ENCODE peak calls at places on chromosomes 4 and X, in eight cellular contexts. Z is left ventricle myocardium inferior, U is natural killer cell, E is foreskin fibroblast, G is fibroblast of the aortic adventitia, F is endothelial cell, D is GM12878, Y is glutamatergic neuron. B is an unnamed sample.

GRCh38 chr4:39452153-39452859 is 6.4 kb downstream of the RPL9 start:
- DNase-seq in Z (no peak), U (no peak), E (no peak), G (no peak), F (no peak), D (no peak), Y (no peak), B (no peak)

GRCh38 chrX:22088326-22088725 is 56.2 kb downstream of the PHEX start:
- DNase-seq in Z (no peak), U (no peak), E (no peak), G (no peak), F (no peak), D (no peak), Y (no peak), B (no peak)

GRCh38 chr4:153904011-153904410 is 115.1 kb upstream of the SFRP2 start:
- DNase-seq in Z (no peak), U (no peak), E (no peak), G (no peak), F (no peak), D (no peak), Y (no peak), B (no peak)

GRCh38 chr4:33592701-33593100 is 2651.6 kb downstream of the ARAP2 start:
- DNase-seq in Z (no peak), U (no peak), E (no peak), G (no peak), F (no peak), D (no peak), Y (no peak), B (no peak)

GRCh38 chr4:59904331-59904730 is 1295.8 kb upstream of the ADGRL3 start:
- DNase-seq in Z (no peak), U (no peak), E (no peak), G (no peak), F (no peak), D (no peak), Y (no peak), B (no peak)

GRCh38 chrX:24643116-24643515 is 4.0 kb downstream of the PCYT1B start:
- DNase-seq in Z (no peak), U (no peak), E (no peak), G (no peak), F (no peak), D (no peak), Y (no peak), B (no peak)

GRCh38 chr4:189059996-189060570 is 880.6 kb upstream of the FRG1 start:
- DNase-seq in Z (no peak), U (no peak), E (no peak), G (no peak), F (no peak), D (no peak), Y (no peak), B (no peak)

GRCh38 chrX:57329008-57329407 is 42.5 kb downstream of the FAAH2 start:
- DNase-seq in Z (no peak), U (no peak), E (no peak), G (no peak), F (no peak), D (no peak), Y (no peak), B (no peak)

GRCh38 chr4:115355329-115355728 is 241.9 kb upstream of the NDST4 start:
- DNase-seq in Z (no peak), U (no peak), E (no peak), G (no peak), F (no peak), D (no peak), Y (no peak), B (no peak)

GRCh38 chr4:156889616-156890594 is 81.7 kb downstream of the PDGFC start:
- DNase-seq in Z (peak), U (no peak), E (peak), G (peak), F (no peak), D (no peak), Y (no peak), B (no peak)

GRCh38 chrX:38312436-38312835 is 14.9 kb downstream of the RPGR start:
- DNase-seq in Z (no peak), U (no peak), E (peak), G (peak), F (no peak), D (no peak), Y (no peak), B (no peak)

GRCh38 chrX:11953615-11954014 is 184.7 kb upstream of the FRMPD4 start:
- DNase-seq in Z (no peak), U (no peak), E (peak), G (peak), F (no peak), D (no peak), Y (no peak), B (no peak)

GRCh38 chrX:134761788-134762187 is 103.5 kb upstream of the PLAC1 start:
- DNase-seq in Z (no peak), U (no peak), E (no peak), G (no peak), F (no peak), D (no peak), Y (no peak), B (no peak)
- TF ChIP-seq CTCF in Z (peak), U (peak), E (peak), G (peak), F (peak), D (peak), Y (peak), B (peak)

GRCh38 chr4:14386196-14386595 is 616.1 kb upstream of the CPEB2 start:
- DNase-seq in Z (no peak), U (no peak), E (no peak), G (no peak), F (no peak), D (no peak), Y (no peak), B (no peak)
- TF ChIP-seq CTCF in Z (peak), U (no peak), E (no peak), G (no peak), F (no peak), D (no peak), Y (no peak), B (no peak)

DNA sequence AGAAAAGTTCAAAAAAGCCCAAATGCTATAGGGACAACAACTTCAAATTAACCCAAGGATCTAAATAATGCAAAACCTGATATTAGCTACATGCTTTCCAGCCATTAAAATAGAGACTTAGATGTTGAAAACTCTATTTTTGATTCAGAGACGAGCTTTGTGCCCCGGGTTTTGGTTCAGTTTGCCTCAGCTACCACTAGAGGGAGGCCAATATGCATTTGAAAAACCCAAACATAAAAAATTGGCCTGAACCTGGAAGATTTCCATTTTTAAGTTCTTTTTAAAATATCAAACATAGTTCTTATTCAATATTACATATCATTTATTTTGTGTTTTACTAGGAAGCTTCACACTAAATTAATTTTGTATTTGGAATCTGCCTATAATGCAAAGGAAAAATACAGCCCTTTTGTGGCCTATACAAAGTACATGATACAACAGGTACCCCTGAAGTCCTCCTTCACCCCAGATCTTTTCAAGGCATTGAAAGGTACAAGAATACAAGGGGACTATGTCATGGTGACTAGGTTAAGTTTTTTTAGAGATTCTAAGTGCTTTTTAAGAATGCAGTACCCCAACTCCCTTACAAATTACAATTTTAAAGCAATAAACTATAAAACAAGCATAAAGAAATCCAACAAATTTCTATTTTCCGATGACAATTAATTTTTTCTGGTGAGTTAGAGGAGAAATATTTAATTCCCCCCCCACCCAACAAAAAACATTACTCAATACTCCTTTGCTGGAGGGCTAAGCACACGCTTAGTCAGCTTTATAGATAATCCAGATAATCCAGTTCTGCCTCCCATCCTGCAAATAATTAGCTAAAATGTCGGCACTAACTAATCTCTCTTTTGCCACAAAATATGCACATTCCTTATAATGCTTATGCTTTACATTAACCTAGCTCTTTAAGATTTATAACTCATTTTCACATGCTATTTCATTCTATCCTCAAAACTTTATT is 97.7 kb upstream of the PTPN13 start:
- DNase-seq in Z (no peak), U (no peak), E (peak), G (peak), F (peak), D (no peak), Y (peak), B (no peak)
- TF ChIP-seq CTCF in Z (peak), U (peak), E (peak), G (peak), F (peak), D (peak), Y (peak), B (peak)

GRCh38 chr4:65670331-65671031 is at the start of gene EPHA5:
- DNase-seq in Z (peak), U (no peak), E (peak), G (peak), F (peak), D (no peak), Y (peak), B (peak)
- TF ChIP-seq CTCF in Z (peak), U (no peak), E (peak), G (peak), F (no peak), D (no peak), Y (peak), B (peak)

GRCh38 chrX:55490974-55491373 is 1.3 kb upstream of the USP51 start:
- DNase-seq in Z (no peak), U (no peak), E (no peak), G (no peak), F (no peak), D (no peak), Y (no peak), B (no peak)

GRCh38 chrX:55490121-55490520 is 473 bp upstream of the USP51 start:
- DNase-seq in Z (no peak), U (no peak), E (no peak), G (no peak), F (no peak), D (no peak), Y (no peak), B (no peak)

GRCh38 chrX:55488268-55488558 is 1.4 kb downstream of the USP51 start:
- DNase-seq in Z (no peak), U (peak), E (no peak), G (no peak), F (no peak), D (no peak), Y (no peak), B (no peak)

GRCh38 chrX:55488559-55489314 is 911 bp downstream of the USP51 start:
- DNase-seq in Z (peak), U (peak), E (peak), G (peak), F (peak), D (peak), Y (peak), B (peak)

DNA sequence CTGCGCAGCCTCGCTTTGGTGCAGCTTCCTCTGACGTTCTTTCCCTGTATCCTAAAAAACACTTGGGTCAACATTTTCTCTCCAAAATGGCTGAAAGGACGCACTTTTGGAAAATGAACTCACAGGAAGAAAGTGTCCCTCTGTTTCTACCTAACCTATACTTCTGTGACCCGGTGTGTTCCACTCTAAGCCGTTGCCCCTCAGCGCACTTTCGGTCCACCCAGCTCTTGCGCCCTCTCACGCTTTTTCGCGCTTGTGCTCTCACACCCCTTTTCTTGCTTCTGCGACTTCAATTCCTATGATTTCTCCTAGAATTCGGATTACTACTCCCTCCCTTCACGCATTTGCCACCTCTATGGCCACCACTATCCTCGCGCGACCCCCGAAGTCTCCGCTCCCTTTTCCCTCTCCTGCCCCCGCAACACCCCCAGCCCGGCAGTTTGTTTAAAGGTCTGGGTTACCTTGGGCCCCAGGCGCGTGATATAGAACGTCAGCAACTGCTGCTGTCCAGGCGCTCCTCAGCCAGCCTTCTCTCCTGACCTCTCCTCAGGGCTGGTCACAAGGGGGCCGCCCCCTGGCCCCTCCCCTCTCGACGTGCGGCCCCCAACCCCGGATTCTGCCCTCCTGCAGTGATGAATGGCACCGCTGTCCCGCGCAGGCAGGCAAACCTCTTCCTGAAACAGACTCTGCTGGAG is at the start of gene USP51:
- DNase-seq in Z (peak), U (no peak), E (no peak), G (peak), F (peak), D (peak), Y (peak), B (no peak)
- TF ChIP-seq CTCF in Z (peak), U (no peak), E (no peak), G (peak), F (no peak), D (peak), Y (no peak), B (no peak)

DNA sequence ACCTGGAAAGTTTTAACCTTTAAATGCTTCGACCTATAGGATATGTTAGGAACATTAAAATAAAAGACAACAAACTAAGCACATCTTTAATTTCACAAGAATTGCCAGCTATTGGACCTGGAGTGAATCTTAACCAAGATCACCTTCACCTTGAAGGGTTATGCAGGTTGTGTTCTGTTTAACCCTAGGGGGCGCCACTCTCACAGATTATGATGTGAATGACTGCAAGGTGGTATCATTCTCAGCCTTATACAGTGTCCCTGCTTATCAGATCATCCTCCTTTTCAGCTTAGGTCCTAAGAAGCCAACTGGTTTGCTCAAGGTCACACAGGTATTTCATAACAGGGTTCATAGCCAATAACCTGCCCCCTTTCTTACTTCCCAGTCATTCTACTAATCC is 23.5 kb downstream of the INTS6L start:
- DNase-seq in Z (no peak), U (peak), E (no peak), G (no peak), F (peak), D (no peak), Y (no peak), B (no peak)
- TF ChIP-seq CTCF in Z (peak), U (peak), E (no peak), G (no peak), F (peak), D (peak), Y (no peak), B (peak)

GRCh38 chrX:132953358-132953757 is 5.1 kb downstream of the HS6ST2 start:
- DNase-seq in Z (no peak), U (no peak), E (no peak), G (no peak), F (no peak), D (no peak), Y (no peak), B (no peak)

GRCh38 chrX:132954323-132954722 is 4.1 kb downstream of the HS6ST2 start:
- DNase-seq in Z (no peak), U (no peak), E (no peak), G (no peak), F (no peak), D (no peak), Y (no peak), B (no peak)

DNA sequence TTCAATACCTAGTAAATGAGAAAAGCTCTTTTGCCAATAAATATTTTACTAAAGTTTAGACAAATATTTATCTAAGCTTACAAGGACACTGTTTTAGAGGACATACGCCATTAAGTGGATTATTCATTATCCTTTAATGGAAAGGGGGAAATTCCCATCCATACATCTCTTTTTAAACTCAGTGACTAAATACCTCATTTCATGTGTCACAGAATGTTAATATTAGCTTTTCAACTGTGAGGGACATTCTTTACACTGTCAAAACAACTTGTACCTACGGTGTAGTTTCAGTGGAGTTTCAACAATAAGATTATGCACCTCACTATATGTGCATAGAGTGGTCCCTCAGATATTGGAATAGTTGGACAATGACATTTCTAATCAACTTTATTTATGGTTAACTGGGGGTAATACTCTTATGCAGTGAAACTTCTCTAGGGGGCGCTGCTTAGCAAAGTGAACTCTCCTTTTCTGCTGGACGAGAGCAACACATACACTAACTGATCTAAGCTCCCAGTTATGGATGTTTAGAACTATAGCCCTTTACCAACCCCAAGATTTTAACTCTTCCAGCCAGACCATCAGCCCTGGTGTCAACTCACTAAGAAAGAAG is 9.7 kb downstream of the HS6ST2 start:
- DNase-seq in Z (no peak), U (no peak), E (no peak), G (no peak), F (peak), D (no peak), Y (no peak), B (no peak)
- TF ChIP-seq CTCF in Z (no peak), U (no peak), E (no peak), G (no peak), F (peak), D (peak), Y (peak), B (peak)

DNA sequence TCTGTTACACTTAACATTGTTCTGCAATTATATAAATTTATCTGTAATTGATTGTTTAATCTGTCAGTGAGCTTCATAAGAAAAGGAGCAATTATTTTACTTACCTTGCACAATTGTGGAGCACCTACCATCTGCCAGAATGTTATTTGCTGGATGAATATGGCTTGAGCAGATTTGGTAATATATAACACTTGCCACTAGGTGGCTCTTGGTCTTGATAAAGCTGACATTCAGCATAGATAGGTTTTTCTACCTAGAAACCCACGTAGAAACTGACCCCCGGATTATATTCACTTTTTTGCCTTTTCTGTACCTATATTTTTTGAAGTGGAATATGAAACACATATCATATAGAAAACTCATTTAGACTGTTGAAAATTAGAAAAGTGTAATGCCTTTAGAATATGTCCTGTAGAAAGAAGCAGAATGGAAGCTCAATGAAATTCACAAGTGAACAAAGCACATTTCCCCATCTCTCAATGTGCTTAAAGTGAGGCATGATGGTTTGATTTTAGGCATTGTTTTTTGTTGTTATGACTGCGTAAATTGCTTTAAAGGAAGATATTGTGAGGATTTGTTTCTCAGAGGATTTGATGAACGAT is 9.5 kb downstream of the RBPJ start:
- DNase-seq in Z (no peak), U (no peak), E (no peak), G (peak), F (peak), D (no peak), Y (no peak), B (no peak)
- TF ChIP-seq CTCF in Z (peak), U (peak), E (peak), G (peak), F (peak), D (peak), Y (peak), B (peak)

B was measured in progenitor cell of endocrine pancreas.